ENCODE peak calls at places on chromosome 14, in ten cellular contexts. One of them, this sample, is unnamed. For H3K27me3, the result is how much of the 10 kb centered on the place peaks cover.

GRCh38 chr14:70190156-70190555 is 1.4 kb upstream of the SLC8A3 start:
- DNase-seq in mesenchymal stem cell: no peak
- DNase-seq in endothelial cell of umbilical vein: no peak
- DNase-seq in GM23248: no peak
- DNase-seq in HepG2: no peak
- DNase-seq in GM12878: no peak
- DNase-seq in K562: no peak
- DNase-seq in astrocyte: no peak
- DNase-seq in IMR-90: no peak
- DNase-seq in HCT116: no peak
- DNase-seq in this sample: no peak

GRCh38 chr14:90615444-90616095 is 200.7 kb downstream of the TTC7B start:
- DNase-seq in mesenchymal stem cell: no peak
- DNase-seq in endothelial cell of umbilical vein: peak
- DNase-seq in GM23248: no peak
- DNase-seq in HepG2: no peak
- DNase-seq in GM12878: no peak
- DNase-seq in K562: no peak
- DNase-seq in astrocyte: no peak
- DNase-seq in IMR-90: no peak
- DNase-seq in HCT116: no peak
- DNase-seq in this sample: no peak

GRCh38 chr14:51424569-51425251 is 184.7 kb downstream of the TMX1 start:
- DNase-seq in mesenchymal stem cell: peak
- DNase-seq in endothelial cell of umbilical vein: peak
- DNase-seq in GM23248: peak
- DNase-seq in HepG2: no peak
- DNase-seq in GM12878: no peak
- DNase-seq in K562: no peak
- DNase-seq in astrocyte: peak
- DNase-seq in IMR-90: peak
- DNase-seq in HCT116: no peak
- DNase-seq in this sample: no peak

GRCh38 chr14:23118506-23119361 is at the start of gene CEBPE:
- DNase-seq in mesenchymal stem cell: no peak
- DNase-seq in endothelial cell of umbilical vein: no peak
- DNase-seq in GM23248: no peak
- DNase-seq in HepG2: no peak
- DNase-seq in GM12878: no peak
- DNase-seq in K562: no peak
- DNase-seq in astrocyte: no peak
- DNase-seq in IMR-90: no peak
- DNase-seq in HCT116: no peak
- DNase-seq in this sample: no peak

GRCh38 chr14:30243805-30244204 is 315.2 kb upstream of the G2E3 start:
- DNase-seq in mesenchymal stem cell: no peak
- DNase-seq in endothelial cell of umbilical vein: no peak
- DNase-seq in GM23248: peak
- DNase-seq in HepG2: no peak
- DNase-seq in GM12878: no peak
- DNase-seq in K562: no peak
- DNase-seq in astrocyte: peak
- DNase-seq in IMR-90: peak
- DNase-seq in HCT116: no peak
- DNase-seq in this sample: no peak

GRCh38 chr14:23137221-23138172 is 18.4 kb upstream of the CEBPE start:
- DNase-seq in mesenchymal stem cell: no peak
- DNase-seq in endothelial cell of umbilical vein: no peak
- DNase-seq in GM23248: no peak
- DNase-seq in HepG2: no peak
- DNase-seq in GM12878: no peak
- DNase-seq in K562: no peak
- DNase-seq in astrocyte: no peak
- DNase-seq in IMR-90: no peak
- DNase-seq in HCT116: no peak
- DNase-seq in this sample: no peak

GRCh38 chr14:74510211-74510931 is 16.8 kb downstream of the ISCA2 start:
- DNase-seq in mesenchymal stem cell: peak
- DNase-seq in endothelial cell of umbilical vein: no peak
- DNase-seq in GM23248: peak
- DNase-seq in HepG2: peak
- DNase-seq in GM12878: no peak
- DNase-seq in K562: no peak
- DNase-seq in astrocyte: peak
- DNase-seq in IMR-90: peak
- DNase-seq in HCT116: no peak
- DNase-seq in this sample: peak

GRCh38 chr14:102590667-102591099 is 1.8 kb upstream of the RCOR1 start:
- DNase-seq in mesenchymal stem cell: peak
- DNase-seq in endothelial cell of umbilical vein: peak
- DNase-seq in GM23248: peak
- DNase-seq in HepG2: peak
- DNase-seq in GM12878: no peak
- DNase-seq in K562: peak
- DNase-seq in astrocyte: peak
- DNase-seq in IMR-90: peak
- DNase-seq in HCT116: peak
- DNase-seq in this sample: peak

GRCh38 chr14:81465507-81466228 is 65.5 kb upstream of the STON2 start:
- DNase-seq in mesenchymal stem cell: no peak
- DNase-seq in endothelial cell of umbilical vein: no peak
- DNase-seq in GM23248: no peak
- DNase-seq in HepG2: no peak
- DNase-seq in GM12878: no peak
- DNase-seq in K562: no peak
- DNase-seq in astrocyte: no peak
- DNase-seq in IMR-90: no peak
- DNase-seq in HCT116: no peak
- DNase-seq in this sample: no peak

GRCh38 chr14:51818748-51819386 is 41.5 kb upstream of the GNG2 start:
- DNase-seq in mesenchymal stem cell: no peak
- DNase-seq in endothelial cell of umbilical vein: no peak
- DNase-seq in GM23248: no peak
- DNase-seq in HepG2: no peak
- DNase-seq in GM12878: no peak
- DNase-seq in K562: no peak
- DNase-seq in astrocyte: no peak
- DNase-seq in IMR-90: no peak
- DNase-seq in HCT116: no peak
- DNase-seq in this sample: no peak

GRCh38 chr14:100804558-100805309 is 21.2 kb upstream of the MEG3 start:
- DNase-seq in mesenchymal stem cell: no peak
- DNase-seq in endothelial cell of umbilical vein: no peak
- DNase-seq in GM23248: no peak
- DNase-seq in HepG2: no peak
- DNase-seq in GM12878: no peak
- DNase-seq in K562: no peak
- DNase-seq in astrocyte: no peak
- DNase-seq in IMR-90: no peak
- DNase-seq in HCT116: no peak
- DNase-seq in this sample: peak

GRCh38 chr14:96225745-96226151 is 21.1 kb downstream of the BDKRB2 start:
- DNase-seq in mesenchymal stem cell: peak
- DNase-seq in endothelial cell of umbilical vein: no peak
- DNase-seq in GM23248: peak
- DNase-seq in HepG2: peak
- DNase-seq in GM12878: no peak
- DNase-seq in K562: no peak
- DNase-seq in astrocyte: peak
- DNase-seq in IMR-90: peak
- DNase-seq in HCT116: no peak
- DNase-seq in this sample: peak

GRCh38 chr14:41607966-41608663 is 1.4 kb downstream of the LRFN5 start:
- DNase-seq in mesenchymal stem cell: peak
- DNase-seq in endothelial cell of umbilical vein: no peak
- DNase-seq in GM23248: peak
- DNase-seq in HepG2: no peak
- DNase-seq in GM12878: no peak
- DNase-seq in K562: no peak
- DNase-seq in astrocyte: no peak
- DNase-seq in IMR-90: no peak
- DNase-seq in HCT116: no peak
- DNase-seq in this sample: peak
- H3K4me3 ChIP-seq in mesenchymal stem cell: peak
- H3K4me3 ChIP-seq in endothelial cell of umbilical vein: no peak
- H3K4me3 ChIP-seq in GM23248: peak
- H3K4me3 ChIP-seq in HepG2: no peak
- H3K4me3 ChIP-seq in GM12878: no peak
- H3K4me3 ChIP-seq in K562: no peak
- H3K4me3 ChIP-seq in astrocyte: peak
- H3K4me3 ChIP-seq in IMR-90: peak
- H3K4me3 ChIP-seq in HCT116: no peak
- H3K4me3 ChIP-seq in this sample: peak

GRCh38 chr14:47675489-47676300 is at the start of gene MDGA2:
- DNase-seq in mesenchymal stem cell: peak
- DNase-seq in endothelial cell of umbilical vein: no peak
- DNase-seq in GM23248: peak
- DNase-seq in HepG2: no peak
- DNase-seq in GM12878: no peak
- DNase-seq in K562: no peak
- DNase-seq in astrocyte: peak
- DNase-seq in IMR-90: no peak
- DNase-seq in HCT116: no peak
- DNase-seq in this sample: peak

GRCh38 chr14:47674148-47674545 is 1.3 kb downstream of the MDGA2 start:
- DNase-seq in mesenchymal stem cell: peak
- DNase-seq in endothelial cell of umbilical vein: no peak
- DNase-seq in GM23248: no peak
- DNase-seq in HepG2: no peak
- DNase-seq in GM12878: no peak
- DNase-seq in K562: no peak
- DNase-seq in astrocyte: no peak
- DNase-seq in IMR-90: no peak
- DNase-seq in HCT116: no peak
- DNase-seq in this sample: peak

GRCh38 chr14:47674546-47675238 is 713 bp downstream of the MDGA2 start:
- DNase-seq in mesenchymal stem cell: peak
- DNase-seq in endothelial cell of umbilical vein: no peak
- DNase-seq in GM23248: no peak
- DNase-seq in HepG2: no peak
- DNase-seq in GM12878: no peak
- DNase-seq in K562: no peak
- DNase-seq in astrocyte: no peak
- DNase-seq in IMR-90: no peak
- DNase-seq in HCT116: no peak
- DNase-seq in this sample: peak

GRCh38 chr14:47676301-47676617 is 854 bp upstream of the MDGA2 start:
- DNase-seq in mesenchymal stem cell: no peak
- DNase-seq in endothelial cell of umbilical vein: no peak
- DNase-seq in GM23248: no peak
- DNase-seq in HepG2: no peak
- DNase-seq in GM12878: no peak
- DNase-seq in K562: no peak
- DNase-seq in astrocyte: no peak
- DNase-seq in IMR-90: no peak
- DNase-seq in HCT116: no peak
- DNase-seq in this sample: no peak

GRCh38 chr14:47675239-47675488 is 241 bp downstream of the MDGA2 start:
- DNase-seq in mesenchymal stem cell: no peak
- DNase-seq in endothelial cell of umbilical vein: no peak
- DNase-seq in GM23248: no peak
- DNase-seq in HepG2: no peak
- DNase-seq in GM12878: no peak
- DNase-seq in K562: no peak
- DNase-seq in astrocyte: no peak
- DNase-seq in IMR-90: no peak
- DNase-seq in HCT116: no peak
- DNase-seq in this sample: peak
- H3K27me3 ChIP-seq in mesenchymal stem cell: half or more
- H3K27me3 ChIP-seq in endothelial cell of umbilical vein: under half
- H3K27me3 ChIP-seq in GM23248: under half
- H3K27me3 ChIP-seq in HepG2: under half
- H3K27me3 ChIP-seq in GM12878: under half
- H3K27me3 ChIP-seq in K562: under half
- H3K27me3 ChIP-seq in astrocyte: under half
- H3K27me3 ChIP-seq in IMR-90: under half
- H3K27me3 ChIP-seq in HCT116: under half
- H3K27me3 ChIP-seq in this sample: half or more

DNA sequence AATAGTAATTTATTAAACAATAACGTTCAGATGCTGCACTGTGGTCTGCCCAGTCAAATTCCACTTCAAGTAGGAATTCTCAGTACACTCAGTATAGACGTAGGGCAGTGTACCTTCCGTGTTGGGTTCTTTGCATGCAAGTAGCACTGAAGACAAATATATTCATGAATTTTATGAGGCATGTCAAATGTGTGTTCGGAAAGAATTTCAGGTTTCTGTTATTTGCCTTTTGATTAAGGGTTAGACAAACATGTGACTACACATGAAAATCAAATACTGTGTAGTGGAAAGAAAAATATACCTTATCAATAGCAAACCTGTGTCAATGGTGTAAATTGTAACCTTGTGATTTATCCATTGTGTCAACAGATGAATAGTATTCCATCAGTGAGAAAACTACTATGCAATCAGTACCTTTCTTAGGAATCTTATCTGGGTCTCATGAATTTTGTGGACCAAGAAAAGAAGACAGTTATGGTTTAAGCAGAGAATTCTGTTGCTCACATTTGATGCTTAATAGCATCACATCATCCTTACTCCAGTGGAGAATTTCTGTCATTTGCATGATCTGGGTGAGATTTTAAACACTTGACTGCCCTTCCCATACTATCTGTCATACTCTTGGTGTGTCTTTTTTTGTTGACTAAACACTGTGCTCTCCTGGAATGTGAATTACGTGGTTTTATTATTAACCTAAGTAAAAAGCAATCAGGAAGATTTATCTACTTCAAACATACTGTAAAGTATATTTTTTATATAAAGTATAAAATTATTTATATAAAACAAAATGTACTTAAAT is 13.3 kb downstream of the TMEM260 start:
- DNase-seq in mesenchymal stem cell: no peak
- DNase-seq in endothelial cell of umbilical vein: no peak
- DNase-seq in GM23248: no peak
- DNase-seq in HepG2: peak
- DNase-seq in GM12878: no peak
- DNase-seq in K562: no peak
- DNase-seq in astrocyte: no peak
- DNase-seq in IMR-90: no peak
- DNase-seq in HCT116: no peak
- DNase-seq in this sample: no peak
- H3K9ac ChIP-seq in mesenchymal stem cell: no peak
- H3K9ac ChIP-seq in endothelial cell of umbilical vein: no peak
- H3K9ac ChIP-seq in GM23248: no peak
- H3K9ac ChIP-seq in HepG2: no peak
- H3K9ac ChIP-seq in GM12878: no peak
- H3K9ac ChIP-seq in K562: no peak
- H3K9ac ChIP-seq in astrocyte: no peak
- H3K9ac ChIP-seq in IMR-90: no peak
- H3K9ac ChIP-seq in HCT116: no peak
- H3K9ac ChIP-seq in this sample: no peak

DNA sequence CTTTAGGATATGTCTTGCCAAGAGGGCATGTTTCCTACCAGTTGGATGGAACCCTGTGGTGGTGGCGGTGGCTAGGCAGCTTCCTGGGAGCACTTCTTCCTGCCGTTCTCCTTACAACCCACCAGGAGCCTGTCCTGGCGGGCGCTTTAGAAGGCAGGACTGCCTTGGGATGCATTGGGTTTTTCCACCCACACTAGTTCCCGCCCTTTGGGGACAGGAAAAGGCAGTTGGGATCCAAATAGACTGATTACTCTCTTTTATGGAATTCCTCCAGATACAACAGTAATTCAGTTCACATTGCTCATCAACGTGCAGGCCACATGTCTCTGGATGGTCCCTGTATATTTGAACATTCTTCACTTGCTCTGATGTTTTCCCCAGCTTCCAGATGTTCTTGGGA is 305.7 kb upstream of the SSTR1 start:
- DNase-seq in mesenchymal stem cell: no peak
- DNase-seq in endothelial cell of umbilical vein: no peak
- DNase-seq in GM23248: peak
- DNase-seq in HepG2: no peak
- DNase-seq in GM12878: no peak
- DNase-seq in K562: no peak
- DNase-seq in astrocyte: peak
- DNase-seq in IMR-90: peak
- DNase-seq in HCT116: no peak
- DNase-seq in this sample: peak
- H3K4me3 ChIP-seq in mesenchymal stem cell: no peak
- H3K4me3 ChIP-seq in endothelial cell of umbilical vein: no peak
- H3K4me3 ChIP-seq in GM23248: peak
- H3K4me3 ChIP-seq in HepG2: no peak
- H3K4me3 ChIP-seq in GM12878: no peak
- H3K4me3 ChIP-seq in K562: no peak
- H3K4me3 ChIP-seq in astrocyte: no peak
- H3K4me3 ChIP-seq in IMR-90: no peak
- H3K4me3 ChIP-seq in HCT116: no peak
- H3K4me3 ChIP-seq in this sample: no peak